ENCODE peak calls at places on chromosomes 12 and 14, in four cellular contexts. R is fibroblast of the aortic adventitia, D is lung, Q is NCI-H69. I is an unnamed sample.

GRCh38 chr12:47097276-47097896 is 17.6 kb upstream of the AMIGO2 start:
- DNase-seq in D (no peak), R (peak), Q (peak), I (no peak)

GRCh38 chr12:96578526-96579125 is 89.2 kb downstream of the CFAP54 start:
- DNase-seq in D (no peak), R (peak), Q (peak), I (no peak)

GRCh38 chr12:106276032-106276728 is 26.4 kb upstream of the TCP11L2 start:
- DNase-seq in Q (no peak), R (no peak), D (no peak), I (no peak)

GRCh38 chr14:93705513-93706156 is 82.7 kb downstream of the PRIMA1 start:
- DNase-seq in R (no peak), D (no peak), Q (no peak), I (no peak)

GRCh38 chr14:96735509-96735908 is 61.7 kb upstream of the VRK1 start:
- DNase-seq in Q (peak), R (no peak), D (no peak), I (no peak)

GRCh38 chr12:81294325-81295190 is 216.7 kb downstream of the ACSS3 start:
- DNase-seq in Q (no peak), D (no peak), R (no peak), I (no peak)

GRCh38 chr12:68042212-68042699 is 53.0 kb downstream of the IFNG-AS1 start:
- DNase-seq in Q (peak), R (peak), D (no peak), I (no peak)

GRCh38 chr14:65594153-65594881 is 181.8 kb downstream of the FUT8 start:
- DNase-seq in R (no peak), D (peak), Q (peak), I (peak)

I was measured in ureter.